ENCODE peak calls at places on chromosome 1, in eight cellular contexts. One of them, this sample, is unnamed.

GRCh38 chr1:234731371-234732085 is 121.5 kb upstream of the IRF2BP2 start:
- DNase-seq in GM23248: peak; percentile 94
- DNase-seq in dermis blood vessel endothelial cell: peak; percentile 74
- DNase-seq in progenitor cell of endocrine pancreas: no peak
- DNase-seq in posterior vena cava: peak; percentile 84
- DNase-seq in cardiac fibroblast: peak; percentile 41
- DNase-seq in RCC 7860: peak; percentile 60
- DNase-seq in NCI-H1092: no peak
- DNase-seq in this sample: no peak

GRCh38 chr1:93051961-93052360 is 27.1 kb upstream of the MTF2 start:
- DNase-seq in posterior vena cava: no peak
- DNase-seq in progenitor cell of endocrine pancreas: no peak
- DNase-seq in cardiac fibroblast: no peak
- DNase-seq in RCC 7860: no peak
- DNase-seq in GM23248: peak; percentile 30
- DNase-seq in dermis blood vessel endothelial cell: no peak
- DNase-seq in NCI-H1092: no peak
- DNase-seq in this sample: no peak

GRCh38 chr1:156465747-156466365 is 34.7 kb downstream of the MEF2D start:
- DNase-seq in GM23248: peak; percentile 52
- DNase-seq in posterior vena cava: no peak
- DNase-seq in progenitor cell of endocrine pancreas: no peak
- DNase-seq in RCC 7860: no peak
- DNase-seq in cardiac fibroblast: no peak
- DNase-seq in dermis blood vessel endothelial cell: peak; percentile 41
- DNase-seq in NCI-H1092: no peak
- DNase-seq in this sample: no peak

GRCh38 chr1:9101510-9102146 is 27.3 kb downstream of the GPR157 start:
- DNase-seq in NCI-H1092: peak; percentile 59
- DNase-seq in posterior vena cava: no peak
- DNase-seq in progenitor cell of endocrine pancreas: no peak
- DNase-seq in cardiac fibroblast: peak; percentile 78
- DNase-seq in dermis blood vessel endothelial cell: peak; percentile 79
- DNase-seq in GM23248: peak; percentile 81
- DNase-seq in RCC 7860: peak; percentile 40
- DNase-seq in this sample: peak; percentile 58

GRCh38 chr1:213017447-213018273 is 2.0 kb upstream of the ANGEL2 start:
- DNase-seq in NCI-H1092: no peak
- DNase-seq in cardiac fibroblast: no peak
- DNase-seq in RCC 7860: no peak
- DNase-seq in dermis blood vessel endothelial cell: no peak
- DNase-seq in posterior vena cava: no peak
- DNase-seq in GM23248: peak; percentile 10
- DNase-seq in progenitor cell of endocrine pancreas: no peak
- DNase-seq in this sample: no peak

GRCh38 chr1:5811419-5811818 is 180.8 kb downstream of the NPHP4 start:
- DNase-seq in dermis blood vessel endothelial cell: no peak
- DNase-seq in GM23248: no peak
- DNase-seq in RCC 7860: no peak
- DNase-seq in progenitor cell of endocrine pancreas: no peak
- DNase-seq in NCI-H1092: no peak
- DNase-seq in cardiac fibroblast: no peak
- DNase-seq in posterior vena cava: no peak
- DNase-seq in this sample: peak; percentile 57

GRCh38 chr1:157045251-157046218 is at the start of gene ARHGEF11:
- DNase-seq in RCC 7860: peak; percentile 71
- DNase-seq in dermis blood vessel endothelial cell: peak; percentile 76
- DNase-seq in progenitor cell of endocrine pancreas: peak; percentile 89
- DNase-seq in GM23248: peak; percentile 96
- DNase-seq in posterior vena cava: peak; percentile 96
- DNase-seq in cardiac fibroblast: peak; percentile 93
- DNase-seq in NCI-H1092: peak; percentile 87
- DNase-seq in this sample: peak; percentile 93

GRCh38 chr1:114075082-114075481 is 78.6 kb downstream of the SYT6 start:
- DNase-seq in progenitor cell of endocrine pancreas: no peak
- DNase-seq in dermis blood vessel endothelial cell: no peak
- DNase-seq in RCC 7860: no peak
- DNase-seq in GM23248: no peak
- DNase-seq in NCI-H1092: no peak
- DNase-seq in cardiac fibroblast: no peak
- DNase-seq in posterior vena cava: no peak
- DNase-seq in this sample: no peak

GRCh38 chr1:43980255-43981134 is 1.5 kb downstream of the B4GALT2 start:
- DNase-seq in GM23248: peak; percentile 66
- DNase-seq in dermis blood vessel endothelial cell: no peak
- DNase-seq in cardiac fibroblast: peak; percentile 21
- DNase-seq in progenitor cell of endocrine pancreas: no peak
- DNase-seq in NCI-H1092: no peak
- DNase-seq in posterior vena cava: no peak
- DNase-seq in RCC 7860: peak; percentile 53
- DNase-seq in this sample: no peak

GRCh38 chr1:154546264-154547043 is 12.0 kb downstream of the UBE2Q1 start:
- DNase-seq in NCI-H1092: peak; percentile 73
- DNase-seq in progenitor cell of endocrine pancreas: peak; percentile 29
- DNase-seq in cardiac fibroblast: peak; percentile 76
- DNase-seq in RCC 7860: peak; percentile 43
- DNase-seq in dermis blood vessel endothelial cell: peak; percentile 85
- DNase-seq in GM23248: peak; percentile 82
- DNase-seq in posterior vena cava: no peak
- DNase-seq in this sample: peak; percentile 79

GRCh38 chr1:84350104-84350503 is 48.2 kb upstream of the DNASE2B start:
- DNase-seq in progenitor cell of endocrine pancreas: no peak
- DNase-seq in GM23248: no peak
- DNase-seq in RCC 7860: no peak
- DNase-seq in posterior vena cava: no peak
- DNase-seq in cardiac fibroblast: no peak
- DNase-seq in dermis blood vessel endothelial cell: no peak
- DNase-seq in NCI-H1092: no peak
- DNase-seq in this sample: no peak

GRCh38 chr1:185595835-185596667 is 138.1 kb upstream of the HMCN1 start:
- DNase-seq in RCC 7860: peak; percentile 30
- DNase-seq in posterior vena cava: no peak
- DNase-seq in progenitor cell of endocrine pancreas: peak; percentile 20
- DNase-seq in cardiac fibroblast: peak; percentile 50
- DNase-seq in GM23248: peak; percentile 52
- DNase-seq in dermis blood vessel endothelial cell: peak; percentile 73
- DNase-seq in NCI-H1092: no peak
- DNase-seq in this sample: peak; percentile 64

GRCh38 chr1:179955318-179955638 is 668 bp downstream of the CEP350 start:
- DNase-seq in cardiac fibroblast: no peak
- DNase-seq in RCC 7860: no peak
- DNase-seq in GM23248: no peak
- DNase-seq in dermis blood vessel endothelial cell: peak; percentile 46
- DNase-seq in progenitor cell of endocrine pancreas: no peak
- DNase-seq in NCI-H1092: no peak
- DNase-seq in posterior vena cava: no peak
- DNase-seq in this sample: no peak

GRCh38 chr1:225771661-225772322 is 5.8 kb upstream of the SRP9 start:
- DNase-seq in RCC 7860: no peak
- DNase-seq in progenitor cell of endocrine pancreas: no peak
- DNase-seq in dermis blood vessel endothelial cell: no peak
- DNase-seq in posterior vena cava: no peak
- DNase-seq in NCI-H1092: no peak
- DNase-seq in GM23248: no peak
- DNase-seq in cardiac fibroblast: no peak
- DNase-seq in this sample: no peak

GRCh38 chr1:10890391-10891073 is 94.1 kb upstream of the CASZ1 start:
- DNase-seq in cardiac fibroblast: no peak
- DNase-seq in dermis blood vessel endothelial cell: no peak
- DNase-seq in posterior vena cava: no peak
- DNase-seq in RCC 7860: no peak
- DNase-seq in progenitor cell of endocrine pancreas: no peak
- DNase-seq in NCI-H1092: no peak
- DNase-seq in GM23248: no peak
- DNase-seq in this sample: peak; percentile 39

GRCh38 chr1:59146651-59147358 is 150.1 kb upstream of the FGGY start:
- DNase-seq in dermis blood vessel endothelial cell: peak; percentile 62
- DNase-seq in cardiac fibroblast: peak; percentile 46
- DNase-seq in progenitor cell of endocrine pancreas: peak; percentile 25
- DNase-seq in posterior vena cava: peak; percentile 89
- DNase-seq in RCC 7860: peak; percentile 78
- DNase-seq in NCI-H1092: no peak
- DNase-seq in GM23248: peak; percentile 62
- DNase-seq in this sample: peak; percentile 36

GRCh38 chr1:50774759-50775351 is 185.2 kb downstream of the FAF1 start:
- DNase-seq in dermis blood vessel endothelial cell: peak; percentile 85
- DNase-seq in progenitor cell of endocrine pancreas: no peak
- DNase-seq in RCC 7860: peak; percentile 35
- DNase-seq in cardiac fibroblast: peak; percentile 73
- DNase-seq in posterior vena cava: no peak
- DNase-seq in GM23248: peak; percentile 80
- DNase-seq in NCI-H1092: peak; percentile 27
- DNase-seq in this sample: no peak

GRCh38 chr1:47533176-47534039 is 95.6 kb downstream of the FOXD2 start:
- DNase-seq in cardiac fibroblast: peak; percentile 64
- DNase-seq in NCI-H1092: peak; percentile 48
- DNase-seq in RCC 7860: no peak
- DNase-seq in posterior vena cava: peak; percentile 86
- DNase-seq in GM23248: peak; percentile 76
- DNase-seq in dermis blood vessel endothelial cell: peak; percentile 64
- DNase-seq in progenitor cell of endocrine pancreas: peak; percentile 38
- DNase-seq in this sample: peak; percentile 66

GRCh38 chr1:206472454-206472853 is 2.2 kb downstream of the IKBKE start:
- DNase-seq in RCC 7860: peak; percentile 77
- DNase-seq in GM23248: peak; percentile 68
- DNase-seq in dermis blood vessel endothelial cell: peak; percentile 44
- DNase-seq in posterior vena cava: no peak
- DNase-seq in NCI-H1092: no peak
- DNase-seq in cardiac fibroblast: peak; percentile 89
- DNase-seq in progenitor cell of endocrine pancreas: no peak
- DNase-seq in this sample: no peak

GRCh38 chr1:186139115-186139514 is 235.9 kb downstream of the TPR start:
- DNase-seq in cardiac fibroblast: no peak
- DNase-seq in dermis blood vessel endothelial cell: no peak
- DNase-seq in GM23248: no peak
- DNase-seq in progenitor cell of endocrine pancreas: no peak
- DNase-seq in posterior vena cava: no peak
- DNase-seq in NCI-H1092: no peak
- DNase-seq in RCC 7860: no peak
- DNase-seq in this sample: no peak

GRCh38 chr1:234541281-234541975 is 62.4 kb upstream of the TARBP1 start:
- DNase-seq in RCC 7860: peak; percentile 53
- DNase-seq in dermis blood vessel endothelial cell: no peak
- DNase-seq in NCI-H1092: no peak
- DNase-seq in progenitor cell of endocrine pancreas: no peak
- DNase-seq in posterior vena cava: no peak
- DNase-seq in cardiac fibroblast: peak; percentile 52
- DNase-seq in GM23248: peak; percentile 84
- DNase-seq in this sample: no peak

GRCh38 chr1:108617008-108617723 is 43.7 kb downstream of the HENMT1 start:
- DNase-seq in RCC 7860: no peak
- DNase-seq in progenitor cell of endocrine pancreas: no peak
- DNase-seq in dermis blood vessel endothelial cell: no peak
- DNase-seq in NCI-H1092: no peak
- DNase-seq in cardiac fibroblast: no peak
- DNase-seq in posterior vena cava: no peak
- DNase-seq in GM23248: no peak
- DNase-seq in this sample: no peak

GRCh38 chr1:91502882-91503184 is 2.2 kb downstream of the CDC7 start:
- DNase-seq in dermis blood vessel endothelial cell: no peak
- DNase-seq in progenitor cell of endocrine pancreas: no peak
- DNase-seq in cardiac fibroblast: peak; percentile 67
- DNase-seq in GM23248: peak; percentile 29
- DNase-seq in RCC 7860: peak; percentile 13
- DNase-seq in posterior vena cava: no peak
- DNase-seq in NCI-H1092: no peak
- DNase-seq in this sample: no peak

GRCh38 chr1:111192643-111193519 is 7.6 kb downstream of the DENND2D start:
- DNase-seq in NCI-H1092: no peak
- DNase-seq in dermis blood vessel endothelial cell: peak; percentile 34
- DNase-seq in progenitor cell of endocrine pancreas: no peak
- DNase-seq in cardiac fibroblast: no peak
- DNase-seq in RCC 7860: peak; percentile 50
- DNase-seq in GM23248: peak; percentile 41
- DNase-seq in posterior vena cava: no peak
- DNase-seq in this sample: no peak

GRCh38 chr1:71046891-71047634 is 553 bp downstream of the PTGER3 start:
- DNase-seq in posterior vena cava: peak; percentile 79
- DNase-seq in NCI-H1092: no peak
- DNase-seq in dermis blood vessel endothelial cell: peak; percentile 17
- DNase-seq in cardiac fibroblast: no peak
- DNase-seq in RCC 7860: no peak
- DNase-seq in progenitor cell of endocrine pancreas: no peak
- DNase-seq in GM23248: peak; percentile 52
- DNase-seq in this sample: peak; percentile 41